ENCODE peak calls at places on chromosomes 7 and 10, in seven cellular contexts. A is stimulated activated CD4-positive, alpha-beta T cell treated with anti-CD3 and anti-CD28 coated beads, Interleukin-1b, Interleukin-23, amount 100 ng/mL, for 1 hour; C is NCI-H2029 treated with DMSO at 0.1 percent for 48 hours; O is iris pigment epithelial cell; Z is KBM-7; Y is hypothalamus; V is stimulated activated naive CD4-positive, alpha-beta T cell. E is an unnamed sample.

GRCh38 chr10:97916586-97916985 is 66.9 kb downstream of the GOLGA7B start:
- DNase-seq in A (no peak), C (no peak), O (no peak), Z (no peak), Y (peak), V (no peak), E (no peak)

GRCh38 chr10:48551796-48552591 is 52.9 kb downstream of the ARHGAP22 start:
- DNase-seq in A (no peak), C (no peak), O (peak), Z (peak), Y (peak), V (no peak), E (peak)

GRCh38 chr7:138434458-138435093 is 25.5 kb upstream of the TRIM24 start:
- DNase-seq in A (no peak), C (no peak), O (no peak), Z (no peak), Y (no peak), V (no peak), E (no peak)

GRCh38 chr7:66157060-66157459 is 42.4 kb downstream of the CRCP start:
- DNase-seq in A (no peak), C (no peak), O (no peak), Z (no peak), Y (no peak), V (no peak), E (no peak)

GRCh38 chr7:46054290-46054689 is 133.2 kb upstream of the IGFBP3 start:
- DNase-seq in A (no peak), C (no peak), O (peak), Z (no peak), Y (no peak), V (no peak), E (no peak)

GRCh38 chr7:2030475-2031456 is 202.0 kb downstream of the MAD1L1 start:
- DNase-seq in A (no peak), C (no peak), O (no peak), Z (no peak), Y (no peak), V (peak), E (no peak)

GRCh38 chr10:70758757-70759514 is 26.2 kb downstream of the TBATA start:
- DNase-seq in A (peak), C (peak), O (peak), Z (peak), Y (peak), V (peak), E (no peak)

GRCh38 chr7:101172005-101172853 is 6.9 kb upstream of the VGF start:
- DNase-seq in A (no peak), C (peak), O (no peak), Z (no peak), Y (no peak), V (no peak), E (no peak)

GRCh38 chr10:122126763-122127659 is 138.0 kb downstream of the TACC2 start:
- DNase-seq in A (no peak), C (peak), O (peak), Z (no peak), Y (no peak), V (no peak), E (no peak)